ENCODE peak calls at places on chromosomes 11 and 22, in four cellular contexts. W, C, T and P are unnamed samples.

GRCh38 chr11:19800714-19801519 is 88.3 kb downstream of the NAV2 start:
- DNase-seq in W (no peak), C (peak), T (no peak), P (no peak)

GRCh38 chr22:22770280-22770871 is 117.2 kb upstream of the IGLL5 start:
- DNase-seq in W (peak), C (no peak), T (peak), P (peak)

GRCh38 chr11:73792584-73792983 is 4.9 kb downstream of the MRPL48 start:
- DNase-seq in W (no peak), C (no peak), T (no peak), P (no peak)

GRCh38 chr11:131370090-131370751 is at the start of gene NTM:
- DNase-seq in W (peak), C (no peak), T (no peak), P (no peak)

GRCh38 chr22:19604711-19605268 is 80.6 kb upstream of the CLDN5 start:
- DNase-seq in W (no peak), C (no peak), T (no peak), P (no peak)

GRCh38 chr22:31436132-31436531 is 36.7 kb downstream of the DRG1 start:
- DNase-seq in W (no peak), C (no peak), T (no peak), P (no peak)

GRCh38 chr22:36320553-36320952 is 67.2 kb downstream of the MYH9 start:
- DNase-seq in W (no peak), C (no peak), T (no peak), P (no peak)

GRCh38 chr11:84923489-84923888 is 703.7 kb downstream of the DLG2 start:
- DNase-seq in W (no peak), C (no peak), T (no peak), P (no peak)

GRCh38 chr11:123690490-123690889 is 36.1 kb upstream of the SCN3B start:
- DNase-seq in W (peak), C (no peak), T (no peak), P (no peak)

GRCh38 chr11:95364324-95365295 is 133.6 kb upstream of the SESN3 start:
- DNase-seq in W (peak), C (no peak), T (no peak), P (no peak)

GRCh38 chr11:6229911-6230310 is 4.5 kb downstream of the FHIP1B start:
- DNase-seq in W (no peak), C (no peak), T (no peak), P (peak)
- H3K4me3 ChIP-seq in W (no peak), C (no peak), T (no peak), P (no peak)

GRCh38 chr11:125626381-125626950 is 1.5 kb downstream of the CHEK1 start:
- DNase-seq in W (no peak), C (peak), T (no peak), P (peak)
- TF ChIP-seq CTCF in W (peak), C (peak), T (no peak), P (peak)

GRCh38 chr22:50600967-50601668 is 525 bp downstream of the MAPK8IP2 start:
- DNase-seq in W (no peak), C (no peak), T (no peak), P (no peak)
- H3K4me3 ChIP-seq in W (no peak), C (no peak), T (peak), P (no peak)

GRCh38 chr22:47778160-47778658 is 1015.8 kb downstream of the TBC1D22A start:
- DNase-seq in W (no peak), C (no peak), T (no peak), P (no peak)

GRCh38 chr22:47775191-47775590 is 1012.7 kb downstream of the TBC1D22A start:
- DNase-seq in W (no peak), C (no peak), T (no peak), P (no peak)

GRCh38 chr22:47777426-47777825 is 1015.0 kb downstream of the TBC1D22A start:
- DNase-seq in W (no peak), C (no peak), T (no peak), P (no peak)

GRCh38 chr22:47775686-47776085 is 1013.2 kb downstream of the TBC1D22A start:
- DNase-seq in W (no peak), C (no peak), T (no peak), P (no peak)

DNA sequence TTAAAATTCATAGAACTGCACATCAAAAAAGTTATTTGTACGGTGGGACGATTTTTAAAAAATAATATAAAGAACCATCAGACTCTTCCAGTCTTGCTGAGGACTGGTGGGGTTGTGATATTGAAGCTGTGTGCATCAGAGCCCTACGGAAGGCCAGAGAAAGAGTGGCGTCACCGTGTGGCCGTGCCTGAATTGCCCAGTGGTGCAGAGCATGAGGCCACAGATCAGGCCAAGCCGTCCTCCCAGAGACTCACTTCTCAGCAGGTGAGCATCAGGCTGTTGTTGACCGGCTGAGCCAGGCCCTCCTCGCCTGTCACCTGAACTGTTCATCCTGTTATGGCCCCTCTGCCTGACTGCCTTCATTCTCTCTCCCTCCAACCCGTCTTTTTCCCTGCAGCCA is 1013.9 kb downstream of the TBC1D22A start:
- DNase-seq in W (no peak), C (no peak), T (no peak), P (no peak)
- TF ChIP-seq CTCF in W (no peak), C (no peak), T (no peak), P (no peak)

GRCh38 chr22:42357634-42358296 is 74.4 kb downstream of the NFAM1 start:
- DNase-seq in W (no peak), C (peak), T (no peak), P (no peak)
- H3K4me3 ChIP-seq in W (no peak), C (no peak), T (no peak), P (no peak)

GRCh38 chr11:64516226-64516625 is 74.8 kb upstream of the SLC22A12 start:
- DNase-seq in W (no peak), C (no peak), T (no peak), P (peak)
- TF ChIP-seq CTCF in W (no peak), C (no peak), T (no peak), P (peak)